ENCODE peak calls at places on chromosomes 5 and 9, in four cellular contexts. G is aorta, Y is caudate nucleus, O is HTR-8/SVneo. B is an unnamed sample.

GRCh38 chr9:114348906-114349482 is 19.3 kb downstream of the ORM2 start:
- DNase-seq in G (peak), Y (peak), O (peak), B (peak)

GRCh38 chr5:142621227-142621626 is 64.7 kb downstream of the FGF1 start:
- DNase-seq in G (no peak), Y (no peak), O (no peak), B (peak)

GRCh38 chr9:97555164-97555563 is 53.7 kb downstream of the TMOD1 start:
- DNase-seq in G (peak), Y (no peak), O (no peak), B (no peak)

GRCh38 chr9:36781532-36781931 is 208.8 kb downstream of the MELK start:
- DNase-seq in G (no peak), Y (no peak), O (no peak), B (no peak)

GRCh38 chr9:12759767-12760166 is 15.1 kb upstream of the LURAP1L start:
- DNase-seq in G (no peak), Y (no peak), O (no peak), B (no peak)

GRCh38 chr9:95507456-95508241 is 9.1 kb downstream of the PTCH1 start:
- DNase-seq in G (peak), Y (peak), O (no peak), B (peak)

GRCh38 chr5:135236951-135237791 is 161.9 kb downstream of the MACROH2A1 start:
- DNase-seq in G (no peak), Y (no peak), O (no peak), B (no peak)

GRCh38 chr9:104256031-104256709 is 162.1 kb downstream of the SMC2 start:
- DNase-seq in G (no peak), Y (no peak), O (no peak), B (no peak)

GRCh38 chr5:175022286-175022685 is 297.9 kb downstream of the MSX2 start:
- DNase-seq in G (no peak), Y (no peak), O (no peak), B (no peak)

GRCh38 chr5:2989517-2989916 is 238.0 kb upstream of the IRX2 start:
- DNase-seq in G (no peak), Y (no peak), O (no peak), B (no peak)

GRCh38 chr9:89154218-89154617 is 24.4 kb downstream of the SHC3 start:
- DNase-seq in G (no peak), Y (no peak), O (no peak), B (no peak)

GRCh38 chr5:44603496-44604272 is 205.1 kb upstream of the MRPS30 start:
- DNase-seq in G (no peak), Y (no peak), O (no peak), B (no peak)